ENCODE peak calls at places on chromosomes 1 and 21, in four cellular contexts. One of them, this sample, is unnamed.

GRCh38 chr1:64942648-64943047 is 23.7 kb downstream of the JAK1 start:
- DNase-seq in Calu3: no peak
- DNase-seq in Peyer's patch: no peak
- DNase-seq in foreskin fibroblast: no peak
- DNase-seq in this sample: no peak

GRCh38 chr1:62142550-62142949 is 52.1 kb upstream of the L1TD1 start:
- DNase-seq in Calu3: no peak
- DNase-seq in Peyer's patch: no peak
- DNase-seq in foreskin fibroblast: no peak
- DNase-seq in this sample: no peak

GRCh38 chr1:230306158-230306557 is 120.0 kb downstream of the PGBD5 start:
- DNase-seq in Calu3: no peak
- DNase-seq in Peyer's patch: no peak
- DNase-seq in foreskin fibroblast: no peak
- DNase-seq in this sample: no peak

GRCh38 chr1:3483801-3484444 is 29.5 kb downstream of the ARHGEF16 start:
- DNase-seq in Calu3: peak
- DNase-seq in Peyer's patch: peak
- DNase-seq in foreskin fibroblast: peak
- DNase-seq in this sample: peak

GRCh38 chr1:109151146-109151545 is 37.2 kb downstream of the ELAPOR1 start:
- DNase-seq in Calu3: peak
- DNase-seq in Peyer's patch: peak
- DNase-seq in foreskin fibroblast: peak
- DNase-seq in this sample: peak

GRCh38 chr1:214271174-214271858 is 9.6 kb upstream of the SMYD2 start:
- DNase-seq in Calu3: no peak
- DNase-seq in Peyer's patch: no peak
- DNase-seq in foreskin fibroblast: peak
- DNase-seq in this sample: no peak

GRCh38 chr1:233707153-233707905 is 93.4 kb downstream of the KCNK1 start:
- DNase-seq in Calu3: peak
- DNase-seq in Peyer's patch: no peak
- DNase-seq in foreskin fibroblast: peak
- DNase-seq in this sample: peak

GRCh38 chr21:37904879-37905278 is 11.4 kb downstream of the KCNJ6 start:
- DNase-seq in Calu3: no peak
- DNase-seq in Peyer's patch: no peak
- DNase-seq in foreskin fibroblast: no peak
- DNase-seq in this sample: no peak

GRCh38 chr1:234743866-234744581 is 134.0 kb upstream of the IRF2BP2 start:
- DNase-seq in Calu3: no peak
- DNase-seq in Peyer's patch: no peak
- DNase-seq in foreskin fibroblast: peak
- DNase-seq in this sample: no peak

GRCh38 chr1:212754193-212754592 is 37.4 kb downstream of the NSL1 start:
- DNase-seq in Calu3: no peak
- DNase-seq in Peyer's patch: no peak
- DNase-seq in foreskin fibroblast: no peak
- DNase-seq in this sample: no peak

GRCh38 chr1:47219001-47219400 is 13.0 kb downstream of the TAL1 start:
- DNase-seq in Calu3: no peak
- DNase-seq in Peyer's patch: no peak
- DNase-seq in foreskin fibroblast: no peak
- DNase-seq in this sample: no peak

GRCh38 chr1:206809504-206810084 is 37.3 kb upstream of the IL10 start:
- DNase-seq in Calu3: peak
- DNase-seq in Peyer's patch: peak
- DNase-seq in foreskin fibroblast: peak
- DNase-seq in this sample: peak

GRCh38 chr1:22860414-22860800 is 112.3 kb downstream of the LACTBL1 start:
- DNase-seq in Calu3: no peak
- DNase-seq in Peyer's patch: no peak
- DNase-seq in foreskin fibroblast: no peak
- DNase-seq in this sample: no peak

GRCh38 chr1:18536356-18536755 is 55.6 kb downstream of the KLHDC7A start:
- DNase-seq in Calu3: no peak
- DNase-seq in Peyer's patch: no peak
- DNase-seq in foreskin fibroblast: no peak
- DNase-seq in this sample: no peak

GRCh38 chr1:230542054-230542453 is 100.2 kb upstream of the COG2 start:
- DNase-seq in Calu3: no peak
- DNase-seq in Peyer's patch: no peak
- DNase-seq in foreskin fibroblast: no peak
- DNase-seq in this sample: no peak

GRCh38 chr1:39852214-39852791 is 31.0 kb downstream of the TRIT1 start:
- DNase-seq in Calu3: no peak
- DNase-seq in Peyer's patch: no peak
- DNase-seq in foreskin fibroblast: no peak
- DNase-seq in this sample: no peak

GRCh38 chr21:35438643-35439404 is 389.7 kb upstream of the RUNX1 start:
- DNase-seq in Calu3: peak
- DNase-seq in Peyer's patch: peak
- DNase-seq in foreskin fibroblast: peak
- DNase-seq in this sample: peak

GRCh38 chr1:208332774-208333126 is 88.6 kb upstream of the PLXNA2 start:
- DNase-seq in Calu3: no peak
- DNase-seq in Peyer's patch: no peak
- DNase-seq in foreskin fibroblast: no peak
- DNase-seq in this sample: no peak

GRCh38 chr1:65235867-65236805 is 73.2 kb upstream of the DNAJC6 start:
- DNase-seq in Calu3: no peak
- DNase-seq in Peyer's patch: no peak
- DNase-seq in foreskin fibroblast: peak
- DNase-seq in this sample: no peak

GRCh38 chr1:246632584-246633168 is 66.4 kb downstream of the CNST start:
- DNase-seq in Calu3: no peak
- DNase-seq in Peyer's patch: no peak
- DNase-seq in foreskin fibroblast: peak
- DNase-seq in this sample: no peak

GRCh38 chr1:229474491-229474890 is 33.6 kb downstream of the NUP133 start:
- DNase-seq in Calu3: no peak
- DNase-seq in Peyer's patch: no peak
- DNase-seq in foreskin fibroblast: peak
- DNase-seq in this sample: no peak

GRCh38 chr1:51969038-51969705 is 21.3 kb downstream of the RAB3B start:
- DNase-seq in Calu3: no peak
- DNase-seq in Peyer's patch: peak
- DNase-seq in foreskin fibroblast: peak
- DNase-seq in this sample: no peak

GRCh38 chr1:61459345-61459744 is 265.6 kb downstream of the TM2D1 start:
- DNase-seq in Calu3: no peak
- DNase-seq in Peyer's patch: no peak
- DNase-seq in foreskin fibroblast: no peak
- DNase-seq in this sample: no peak

GRCh38 chr1:28507247-28507645 is 1.4 kb downstream of the RCC1 start:
- DNase-seq in Calu3: no peak
- DNase-seq in Peyer's patch: no peak
- DNase-seq in foreskin fibroblast: peak
- DNase-seq in this sample: peak

GRCh38 chr1:226471467-226471866 is 63.6 kb upstream of the PARP1 start:
- DNase-seq in Calu3: no peak
- DNase-seq in Peyer's patch: peak
- DNase-seq in foreskin fibroblast: no peak
- DNase-seq in this sample: no peak

GRCh38 chr1:238443687-238444086 is 553.0 kb upstream of the ZP4 start:
- DNase-seq in Calu3: no peak
- DNase-seq in Peyer's patch: no peak
- DNase-seq in foreskin fibroblast: no peak
- DNase-seq in this sample: no peak

GRCh38 chr21:35989185-35989735 is 71.1 kb downstream of the SETD4 start:
- DNase-seq in Calu3: no peak
- DNase-seq in Peyer's patch: no peak
- DNase-seq in foreskin fibroblast: peak
- DNase-seq in this sample: no peak

GRCh38 chr1:164891615-164892014 is 332.6 kb downstream of the PBX1 start:
- DNase-seq in Calu3: no peak
- DNase-seq in Peyer's patch: no peak
- DNase-seq in foreskin fibroblast: no peak
- DNase-seq in this sample: no peak

GRCh38 chr1:29706936-29707335 is 470.6 kb downstream of the PTPRU start:
- DNase-seq in Calu3: peak
- DNase-seq in Peyer's patch: peak
- DNase-seq in foreskin fibroblast: peak
- DNase-seq in this sample: no peak

GRCh38 chr1:165629848-165630628 is 996 bp upstream of the MGST3 start:
- DNase-seq in Calu3: no peak
- DNase-seq in Peyer's patch: no peak
- DNase-seq in foreskin fibroblast: no peak
- DNase-seq in this sample: peak

GRCh38 chr21:21714396-21714795 is 716.2 kb downstream of the NCAM2 start:
- DNase-seq in Calu3: no peak
- DNase-seq in Peyer's patch: no peak
- DNase-seq in foreskin fibroblast: peak
- DNase-seq in this sample: no peak

This sample was measured in colonic mucosa.